ENCODE peak calls at places on chromosomes 5 and 9, in nine cellular contexts. N is lung, S is heart left ventricle, M is hepatocyte, W is tibial artery, K is A549, Y is mucosa of descending colon, E is IMR-90, G is left ventricle myocardium inferior. J is an unnamed sample. For H3K4me1, the result is how much of the 10 kb centered on the place peaks cover.

GRCh38 chr5:627840-628239 is 15.7 kb downstream of the CEP72 start:
- DNase-seq in N (no peak), S (no peak), M (no peak), W (peak), K (no peak), Y (no peak), E (no peak), G (no peak), J (no peak)

GRCh38 chr9:129703667-129704355 is 38.4 kb downstream of the PRRX2 start:
- DNase-seq in N (no peak), S (no peak), M (no peak), W (peak), K (no peak), Y (peak), E (no peak), G (no peak), J (peak)

GRCh38 chr5:123785160-123786001 is 273.4 kb downstream of the CSNK1G3 start:
- DNase-seq in N (no peak), S (no peak), M (peak), W (no peak), K (no peak), Y (peak), E (peak), G (no peak), J (no peak)

GRCh38 chr9:120109242-120109641 is 470.7 kb downstream of the CDK5RAP2 start:
- DNase-seq in N (no peak), S (no peak), M (peak), W (no peak), K (peak), Y (no peak), E (no peak), G (no peak), J (no peak)

GRCh38 chr9:101636247-101636646 is 41.5 kb upstream of the PPP3R2 start:
- DNase-seq in N (no peak), S (no peak), M (no peak), W (no peak), K (no peak), Y (no peak), E (no peak), G (no peak), J (no peak)

GRCh38 chr9:137315581-137316011 is 13.5 kb upstream of the NRARP start:
- DNase-seq in N (no peak), S (no peak), M (no peak), W (peak), K (peak), Y (no peak), E (no peak), G (no peak), J (no peak)

GRCh38 chr9:122287214-122287613 is 22.5 kb downstream of the MRRF start:
- DNase-seq in N (no peak), S (no peak), M (no peak), W (no peak), K (no peak), Y (no peak), E (no peak), G (no peak), J (no peak)

GRCh38 chr5:115977988-115978387 is 15.7 kb downstream of the LVRN start:
- DNase-seq in N (no peak), S (no peak), M (no peak), W (no peak), K (no peak), Y (no peak), E (peak), G (no peak), J (no peak)

GRCh38 chr9:135978650-135979461 is 17.7 kb upstream of the UBAC1 start:
- DNase-seq in N (no peak), S (no peak), M (no peak), W (no peak), K (no peak), Y (no peak), E (no peak), G (no peak), J (no peak)

GRCh38 chr5:115459844-115460243 is 84.7 kb downstream of the FEM1C start:
- DNase-seq in N (no peak), S (no peak), M (no peak), W (no peak), K (no peak), Y (no peak), E (peak), G (no peak), J (no peak)

GRCh38 chr5:65108786-65109743 is 340.3 kb downstream of the CWC27 start:
- DNase-seq in N (no peak), S (no peak), M (no peak), W (no peak), K (no peak), Y (no peak), E (peak), G (no peak), J (no peak)

GRCh38 chr5:142445266-142445665 is 120.4 kb upstream of the SPRY4 start:
- DNase-seq in N (no peak), S (no peak), M (no peak), W (no peak), K (no peak), Y (no peak), E (peak), G (no peak), J (no peak)

GRCh38 chr9:95025213-95026170 is 292.0 kb downstream of the FANCC start:
- DNase-seq in N (peak), S (peak), M (peak), W (peak), K (peak), Y (peak), E (peak), G (peak), J (peak)

GRCh38 chr5:115324021-115324420 is 27.6 kb upstream of the CCDC112 start:
- DNase-seq in N (no peak), S (no peak), M (no peak), W (no peak), K (no peak), Y (no peak), E (peak), G (no peak), J (no peak)

GRCh38 chr5:127827451-127827850 is 124.3 kb downstream of the CCDC192 start:
- DNase-seq in N (no peak), S (no peak), M (no peak), W (no peak), K (no peak), Y (no peak), E (no peak), G (no peak), J (no peak)

GRCh38 chr9:125255781-125256391 is 5.7 kb upstream of the GAPVD1 start:
- DNase-seq in N (no peak), S (no peak), M (peak), W (no peak), K (peak), Y (no peak), E (no peak), G (no peak), J (no peak)

GRCh38 chr9:109441296-109441695 is 56.8 kb downstream of the PTPN3 start:
- DNase-seq in N (no peak), S (no peak), M (peak), W (no peak), K (peak), Y (no peak), E (no peak), G (no peak), J (no peak)

GRCh38 chr5:74361406-74362358 is 278.8 kb downstream of the ENC1 start:
- DNase-seq in N (no peak), S (no peak), M (peak), W (no peak), K (no peak), Y (peak), E (no peak), G (no peak), J (no peak)

GRCh38 chr9:89461302-89461701 is 36.6 kb downstream of the SEMA4D start:
- DNase-seq in N (no peak), S (no peak), M (no peak), W (no peak), K (no peak), Y (no peak), E (peak), G (no peak), J (no peak)

GRCh38 chr9:71162136-71162535 is 40.7 kb upstream of the TRPM3 start:
- DNase-seq in N (no peak), S (no peak), M (no peak), W (no peak), K (no peak), Y (no peak), E (no peak), G (no peak), J (no peak)

GRCh38 chr9:35277649-35278359 is 116.0 kb downstream of the UNC13B start:
- DNase-seq in N (no peak), S (no peak), M (no peak), W (no peak), K (no peak), Y (no peak), E (peak), G (no peak), J (no peak)

GRCh38 chr9:33785914-33786313 is 9.4 kb upstream of the PRSS3 start:
- DNase-seq in N (no peak), S (no peak), M (no peak), W (no peak), K (peak), Y (no peak), E (peak), G (no peak), J (no peak)

GRCh38 chr5:90528704-90529233 is 615 bp downstream of the LYSMD3 start:
- DNase-seq in N (no peak), S (no peak), M (peak), W (no peak), K (no peak), Y (peak), E (peak), G (no peak), J (no peak)

GRCh38 chr5:149015561-149015960 is 47.3 kb downstream of the SH3TC2 start:
- DNase-seq in N (no peak), S (no peak), M (no peak), W (no peak), K (no peak), Y (no peak), E (no peak), G (no peak), J (no peak)

GRCh38 chr5:6291961-6292360 is 86.4 kb downstream of the MED10 start:
- DNase-seq in N (no peak), S (no peak), M (peak), W (no peak), K (peak), Y (peak), E (no peak), G (no peak), J (no peak)

GRCh38 chr5:155651-156410 is 35.5 kb upstream of the LRRC14B start:
- DNase-seq in N (no peak), S (no peak), M (no peak), W (no peak), K (no peak), Y (no peak), E (no peak), G (no peak), J (no peak)

GRCh38 chr9:70410368-70410767 is 4.1 kb downstream of the KLF9 start:
- DNase-seq in N (no peak), S (no peak), M (no peak), W (peak), K (no peak), Y (peak), E (peak), G (no peak), J (peak)

GRCh38 chr5:135588299-135588698 is 9.5 kb upstream of the CXCL14 start:
- DNase-seq in N (no peak), S (no peak), M (no peak), W (no peak), K (no peak), Y (no peak), E (no peak), G (no peak), J (no peak)

GRCh38 chr5:165805756-165806155 is 2300.3 kb downstream of the MAT2B start:
- DNase-seq in N (no peak), S (no peak), M (peak), W (no peak), K (no peak), Y (peak), E (no peak), G (no peak), J (no peak)

GRCh38 chr5:56861893-56862485 is 46.6 kb downstream of the MAP3K1 start:
- DNase-seq in N (no peak), S (no peak), M (no peak), W (no peak), K (no peak), Y (no peak), E (no peak), G (no peak), J (no peak)

GRCh38 chr5:96079075-96079474 is 117.4 kb upstream of the ELL2 start:
- DNase-seq in N (no peak), S (no peak), M (no peak), W (no peak), K (peak), Y (no peak), E (peak), G (no peak), J (no peak)

GRCh38 chr5:172004824-172005237 is 1.6 kb downstream of the FBXW11 start:
- DNase-seq in N (no peak), S (no peak), M (no peak), W (no peak), K (peak), Y (peak), E (no peak), G (no peak), J (no peak)

GRCh38 chr5:173172166-173172565 is 27.8 kb downstream of the BNIP1 start:
- DNase-seq in N (no peak), S (no peak), M (no peak), W (no peak), K (no peak), Y (no peak), E (no peak), G (no peak), J (no peak)

GRCh38 chr5:179146277-179146676 is 86.1 kb downstream of the ZNF354C start:
- DNase-seq in N (no peak), S (no peak), M (no peak), W (no peak), K (no peak), Y (no peak), E (no peak), G (no peak), J (no peak)

GRCh38 chr5:134965271-134965825 is 2.4 kb upstream of the CATSPER3 start:
- DNase-seq in N (no peak), S (no peak), M (no peak), W (no peak), K (no peak), Y (no peak), E (no peak), G (no peak), J (no peak)

GRCh38 chr5:179219661-179220620 is 125.3 kb downstream of the ADAMTS2 start:
- DNase-seq in N (no peak), S (no peak), M (no peak), W (peak), K (no peak), Y (no peak), E (no peak), G (no peak), J (no peak)

GRCh38 chr9:24509850-24510249 is 35.8 kb downstream of the IZUMO3 start:
- DNase-seq in N (no peak), S (no peak), M (no peak), W (no peak), K (no peak), Y (no peak), E (no peak), G (no peak), J (no peak)

GRCh38 chr9:111926421-111926875 is 29.8 kb downstream of the UGCG start:
- DNase-seq in N (no peak), S (no peak), M (no peak), W (peak), K (no peak), Y (peak), E (peak), G (peak), J (no peak)
- H3K4me1 ChIP-seq in N (under half), S (half or more), M (under half), W (under half), K (half or more), Y (under half), E (under half), G (under half), J (under half)

GRCh38 chr9:132991351-132992300 is 13.1 kb downstream of the GFI1B start:
- DNase-seq in N (no peak), S (no peak), M (no peak), W (no peak), K (no peak), Y (no peak), E (no peak), G (no peak), J (no peak)
- H3K4me1 ChIP-seq in N (under half), S (under half), M (under half), W (under half), K (under half), Y (under half), E (under half), G (under half), J (under half)

GRCh38 chr9:115261656-115262081 is 143.7 kb upstream of the TNC start:
- DNase-seq in N (no peak), S (no peak), M (no peak), W (no peak), K (peak), Y (no peak), E (peak), G (no peak), J (no peak)
- H3K4me1 ChIP-seq in N (under half), S (under half), M (under half), W (under half), K (under half), Y (under half), E (under half), G (under half), J (under half)

GRCh38 chr9:134330590-134330989 is 4.3 kb downstream of the RXRA start:
- DNase-seq in N (no peak), S (no peak), M (no peak), W (no peak), K (no peak), Y (no peak), E (no peak), G (peak), J (no peak)
- H3K4me1 ChIP-seq in N (half or more), S (half or more), M (half or more), W (half or more), K (under half), Y (half or more), E (half or more), G (half or more), J (under half)